ENCODE peak calls at places on chromosomes 16 and 17, in nine cellular contexts. L is small intestine, I is neuronal stem cell, O is pancreas, H is AG09309, V is activated B cell treated with CpG ODN at 0.5 μM for 24 hours, E is Daoy, B is aorta, D is lung microvascular endothelial cell. T is an unnamed sample.

GRCh38 chr17:70320642-70321345 is 151.5 kb downstream of the KCNJ2 start:
- DNase-seq in L (no peak), V (no peak), D (no peak), E (no peak), B (no peak), I (no peak), O (no peak), H (no peak), T (no peak)

GRCh38 chr17:13153036-13153435 is 135.2 kb upstream of the ELAC2 start:
- DNase-seq in D (no peak), H (no peak), E (no peak), B (no peak), O (no peak), L (no peak), I (no peak), V (no peak), T (no peak)

GRCh38 chr17:3381957-3382356 is 4.2 kb downstream of the OR3A2 start:
- DNase-seq in H (no peak), V (no peak), B (no peak), L (no peak), D (no peak), O (no peak), I (no peak), E (no peak), T (no peak)

GRCh38 chr16:3480901-3481695 is 14.2 kb downstream of the C16orf90 start:
- DNase-seq in L (no peak), B (no peak), E (peak; percentile 29), V (no peak), D (no peak), H (no peak), I (no peak), O (no peak), T (no peak)

GRCh38 chr16:31130899-31131298 is 4.6 kb downstream of the PRSS8 start:
- DNase-seq in L (peak; percentile 97), H (no peak), E (no peak), D (no peak), V (no peak), O (peak; percentile 94), I (no peak), B (no peak), T (peak; percentile 95)

GRCh38 chr16:9821331-9821730 is 360.9 kb downstream of the GRIN2A start:
- DNase-seq in L (no peak), V (no peak), H (no peak), I (no peak), E (no peak), B (no peak), D (no peak), O (no peak), T (no peak)

GRCh38 chr17:56593741-56594527 is 435 bp downstream of the NOG start:
- DNase-seq in O (peak; percentile 44), I (no peak), B (peak; percentile 85), E (peak; percentile 77), L (peak; percentile 43), V (peak; percentile 40), D (peak; percentile 75), H (peak; percentile 11), T (no peak)

GRCh38 chr17:72651988-72652387 is 440.5 kb downstream of the SLC39A11 start:
- DNase-seq in V (no peak), E (no peak), B (no peak), H (no peak), I (no peak), D (no peak), L (no peak), O (no peak), T (no peak)

GRCh38 chr17:6166492-6167179 is 96.5 kb downstream of the WSCD1 start:
- DNase-seq in V (no peak), H (no peak), E (no peak), L (no peak), O (no peak), D (no peak), I (no peak), B (no peak), T (no peak)

GRCh38 chr17:6473128-6473767 is 29.0 kb downstream of the PIMREG start:
- DNase-seq in E (peak; percentile 77), O (peak; percentile 68), D (peak; percentile 69), B (peak; percentile 85), L (peak; percentile 70), I (peak; percentile 75), V (peak; percentile 49), H (no peak), T (peak; percentile 83)

GRCh38 chr16:27374794-27375499 is 27.0 kb upstream of the IL21R start:
- DNase-seq in B (peak; percentile 88), O (no peak), H (no peak), L (peak; percentile 45), V (no peak), E (peak; percentile 61), D (peak; percentile 89), I (peak; percentile 68), T (peak; percentile 84)

GRCh38 chr17:63517825-63518534 is 5.2 kb upstream of the KCNH6 start:
- DNase-seq in E (no peak), O (no peak), D (no peak), L (peak; percentile 72), H (no peak), B (no peak), V (no peak), I (no peak), T (no peak)

GRCh38 chr17:77247048-77247541 is 106.3 kb downstream of the SEC14L1 start:
- DNase-seq in H (no peak), O (peak; percentile 76), I (peak; percentile 84), L (peak; percentile 77), E (peak; percentile 85), D (peak; percentile 69), B (peak; percentile 96), V (peak; percentile 89), T (peak; percentile 70)

GRCh38 chr17:7440113-7440822 is 956 bp downstream of the FGF11 start:
- DNase-seq in I (peak; percentile 58), L (peak; percentile 38), B (peak; percentile 87), D (peak; percentile 19), E (peak; percentile 65), O (peak; percentile 67), V (peak; percentile 35), H (no peak), T (no peak)

GRCh38 chr16:85733155-85733838 is 17.6 kb downstream of the C16orf74 start:
- DNase-seq in O (no peak), E (no peak), H (peak; percentile 27), D (no peak), L (peak; percentile 19), V (no peak), B (no peak), I (no peak), T (no peak)

GRCh38 chr16:46746821-46747776 is 1.0 kb downstream of the MYLK3 start:
- DNase-seq in O (no peak), D (no peak), E (no peak), H (no peak), B (peak; percentile 61), V (no peak), L (no peak), I (no peak), T (no peak)

GRCh38 chr16:680967-681745 is 946 bp downstream of the STUB1 start:
- DNase-seq in H (no peak), O (no peak), B (no peak), I (no peak), D (peak; percentile 43), L (peak; percentile 54), V (no peak), E (peak; percentile 59), T (peak; percentile 69)

GRCh38 chr17:79420318-79421243 is 190.3 kb downstream of the RBFOX3 start:
- DNase-seq in I (no peak), O (no peak), E (peak; percentile 78), L (no peak), D (no peak), H (peak; percentile 4), B (no peak), V (no peak), T (no peak)

GRCh38 chr17:10186771-10187425 is 11.5 kb downstream of the GAS7 start:
- DNase-seq in D (no peak), L (no peak), V (no peak), H (no peak), I (no peak), E (no peak), O (no peak), B (peak; percentile 23), T (no peak)

GRCh38 chr17:79677646-79678045 is 53.1 kb upstream of the ENPP7 start:
- DNase-seq in V (no peak), O (no peak), D (no peak), I (no peak), L (no peak), H (no peak), E (no peak), B (peak; percentile 54), T (no peak)

GRCh38 chr16:11102523-11102898 is 153.5 kb downstream of the SOCS1 start:
- DNase-seq in L (no peak), O (no peak), E (no peak), B (no peak), V (no peak), H (no peak), D (no peak), I (no peak), T (no peak)

GRCh38 chr16:75580-76501 is 2.2 kb upstream of the MPG start:
- DNase-seq in B (peak; percentile 89), D (peak; percentile 76), E (peak; percentile 86), L (no peak), I (no peak), O (peak; percentile 61), H (peak; percentile 61), V (no peak), T (peak; percentile 56)

GRCh38 chr16:6133009-6133408 is 1035.4 kb upstream of the EEF2KMT start:
- DNase-seq in I (no peak), O (no peak), L (no peak), V (no peak), D (no peak), E (no peak), B (no peak), H (no peak), T (no peak)

GRCh38 chr17:12114686-12115418 is 94.2 kb downstream of the MAP2K4 start:
- DNase-seq in D (no peak), L (no peak), H (no peak), B (no peak), O (no peak), E (no peak), I (no peak), V (no peak), T (no peak)

GRCh38 chr16:17275076-17275732 is 195.6 kb downstream of the XYLT1 start:
- DNase-seq in H (no peak), V (no peak), D (no peak), B (no peak), I (no peak), L (peak; percentile 100), E (peak; percentile 38), O (peak; percentile 57), T (peak; percentile 91)

GRCh38 chr17:2024572-2025219 is 438 bp downstream of the RTN4RL1 start:
- DNase-seq in E (no peak), H (no peak), V (no peak), I (no peak), O (no peak), L (no peak), B (no peak), D (no peak), T (no peak)

GRCh38 chr17:80109713-80110446 is 8.5 kb downstream of the GAA start:
- DNase-seq in V (no peak), I (no peak), L (no peak), H (no peak), B (no peak), E (peak; percentile 41), O (no peak), D (no peak), T (no peak)

GRCh38 chr16:28543072-28543471 is 4.3 kb upstream of the NUPR1 start:
- DNase-seq in V (no peak), E (no peak), H (no peak), O (peak; percentile 58), L (peak; percentile 94), D (no peak), I (no peak), B (no peak), T (peak; percentile 45)

GRCh38 chr16:595942-596735 is 6.3 kb downstream of the RAB40C start:
- DNase-seq in H (no peak), D (no peak), V (no peak), I (no peak), L (no peak), E (no peak), O (peak; percentile 68), B (no peak), T (no peak)

T was measured in HT-29.